ENCODE peak calls at places on chromosomes 3 and 15, in six cellular contexts. One of them, this sample, is unnamed.

GRCh38 chr3:141782386-141782932 is 19.3 kb downstream of the GRK7 start:
- DNase-seq in NCI-H774: no peak
- DNase-seq in NCI-H2029 treated with DMSO at 0.1 percent for 48 hours: no peak
- DNase-seq in T follicular helper cell: no peak
- DNase-seq in activated naive CD4-positive, alpha-beta T cell treated with anti-CD3 and anti-CD28 coated beads, Interleukin-2, amount 10 ng/mL, durations not matched to agents 7 days and 5 days: no peak
- DNase-seq in CD8-positive, alpha-beta memory T cell: no peak
- DNase-seq in this sample: no peak

GRCh38 chr15:61834076-61834697 is 226.1 kb downstream of the VPS13C start:
- DNase-seq in CD8-positive, alpha-beta memory T cell: peak; percentile 60
- DNase-seq in NCI-H774: peak; percentile 34
- DNase-seq in T follicular helper cell: peak; percentile 54
- DNase-seq in activated naive CD4-positive, alpha-beta T cell treated with anti-CD3 and anti-CD28 coated beads, Interleukin-2, amount 10 ng/mL, durations not matched to agents 7 days and 5 days: peak; percentile 79
- DNase-seq in NCI-H2029 treated with DMSO at 0.1 percent for 48 hours: peak; percentile 8
- DNase-seq in this sample: peak; percentile 41

GRCh38 chr3:48565186-48565585 is 1.6 kb upstream of the UCN2 start:
- DNase-seq in activated naive CD4-positive, alpha-beta T cell treated with anti-CD3 and anti-CD28 coated beads, Interleukin-2, amount 10 ng/mL, durations not matched to agents 7 days and 5 days: no peak
- DNase-seq in NCI-H2029 treated with DMSO at 0.1 percent for 48 hours: no peak
- DNase-seq in NCI-H774: no peak
- DNase-seq in CD8-positive, alpha-beta memory T cell: no peak
- DNase-seq in T follicular helper cell: no peak
- DNase-seq in this sample: no peak

GRCh38 chr3:184240384-184241140 is 8.2 kb downstream of the ALG3 start:
- DNase-seq in NCI-H2029 treated with DMSO at 0.1 percent for 48 hours: no peak
- DNase-seq in NCI-H774: no peak
- DNase-seq in activated naive CD4-positive, alpha-beta T cell treated with anti-CD3 and anti-CD28 coated beads, Interleukin-2, amount 10 ng/mL, durations not matched to agents 7 days and 5 days: peak; percentile 42
- DNase-seq in CD8-positive, alpha-beta memory T cell: no peak
- DNase-seq in T follicular helper cell: no peak
- DNase-seq in this sample: no peak

GRCh38 chr3:121730940-121731687 is 18.4 kb downstream of the GOLGB1 start:
- DNase-seq in activated naive CD4-positive, alpha-beta T cell treated with anti-CD3 and anti-CD28 coated beads, Interleukin-2, amount 10 ng/mL, durations not matched to agents 7 days and 5 days: no peak
- DNase-seq in CD8-positive, alpha-beta memory T cell: no peak
- DNase-seq in NCI-H2029 treated with DMSO at 0.1 percent for 48 hours: no peak
- DNase-seq in T follicular helper cell: no peak
- DNase-seq in NCI-H774: no peak
- DNase-seq in this sample: no peak

GRCh38 chr15:89127054-89127702 is 38.9 kb downstream of the ABHD2 start:
- DNase-seq in NCI-H774: no peak
- DNase-seq in activated naive CD4-positive, alpha-beta T cell treated with anti-CD3 and anti-CD28 coated beads, Interleukin-2, amount 10 ng/mL, durations not matched to agents 7 days and 5 days: no peak
- DNase-seq in T follicular helper cell: no peak
- DNase-seq in NCI-H2029 treated with DMSO at 0.1 percent for 48 hours: no peak
- DNase-seq in CD8-positive, alpha-beta memory T cell: no peak
- DNase-seq in this sample: no peak

GRCh38 chr15:101027273-101027901 is 108.2 kb downstream of the LRRK1 start:
- DNase-seq in T follicular helper cell: no peak
- DNase-seq in activated naive CD4-positive, alpha-beta T cell treated with anti-CD3 and anti-CD28 coated beads, Interleukin-2, amount 10 ng/mL, durations not matched to agents 7 days and 5 days: no peak
- DNase-seq in NCI-H2029 treated with DMSO at 0.1 percent for 48 hours: no peak
- DNase-seq in CD8-positive, alpha-beta memory T cell: no peak
- DNase-seq in NCI-H774: no peak
- DNase-seq in this sample: no peak

GRCh38 chr3:39361252-39361927 is 21.8 kb upstream of the SLC25A38 start:
- DNase-seq in T follicular helper cell: no peak
- DNase-seq in CD8-positive, alpha-beta memory T cell: peak; percentile 17
- DNase-seq in NCI-H774: no peak
- DNase-seq in activated naive CD4-positive, alpha-beta T cell treated with anti-CD3 and anti-CD28 coated beads, Interleukin-2, amount 10 ng/mL, durations not matched to agents 7 days and 5 days: peak; percentile 74
- DNase-seq in NCI-H2029 treated with DMSO at 0.1 percent for 48 hours: no peak
- DNase-seq in this sample: no peak

GRCh38 chr3:157532529-157533297 is 29.5 kb upstream of the VEPH1 start:
- DNase-seq in NCI-H2029 treated with DMSO at 0.1 percent for 48 hours: peak; percentile 81
- DNase-seq in NCI-H774: peak; percentile 52
- DNase-seq in CD8-positive, alpha-beta memory T cell: no peak
- DNase-seq in T follicular helper cell: no peak
- DNase-seq in activated naive CD4-positive, alpha-beta T cell treated with anti-CD3 and anti-CD28 coated beads, Interleukin-2, amount 10 ng/mL, durations not matched to agents 7 days and 5 days: no peak
- DNase-seq in this sample: no peak

GRCh38 chr3:149215474-149215873 is 6.2 kb downstream of the CP start:
- DNase-seq in T follicular helper cell: no peak
- DNase-seq in NCI-H2029 treated with DMSO at 0.1 percent for 48 hours: peak; percentile 40
- DNase-seq in NCI-H774: peak; percentile 79
- DNase-seq in CD8-positive, alpha-beta memory T cell: no peak
- DNase-seq in activated naive CD4-positive, alpha-beta T cell treated with anti-CD3 and anti-CD28 coated beads, Interleukin-2, amount 10 ng/mL, durations not matched to agents 7 days and 5 days: no peak
- DNase-seq in this sample: no peak

GRCh38 chr3:152909180-152909883 is 74.4 kb downstream of the P2RY1 start:
- DNase-seq in NCI-H2029 treated with DMSO at 0.1 percent for 48 hours: no peak
- DNase-seq in activated naive CD4-positive, alpha-beta T cell treated with anti-CD3 and anti-CD28 coated beads, Interleukin-2, amount 10 ng/mL, durations not matched to agents 7 days and 5 days: no peak
- DNase-seq in T follicular helper cell: no peak
- DNase-seq in NCI-H774: no peak
- DNase-seq in CD8-positive, alpha-beta memory T cell: no peak
- DNase-seq in this sample: no peak

GRCh38 chr3:131454501-131454900 is 48.3 kb downstream of the MRPL3 start:
- DNase-seq in T follicular helper cell: no peak
- DNase-seq in CD8-positive, alpha-beta memory T cell: no peak
- DNase-seq in NCI-H774: no peak
- DNase-seq in NCI-H2029 treated with DMSO at 0.1 percent for 48 hours: no peak
- DNase-seq in activated naive CD4-positive, alpha-beta T cell treated with anti-CD3 and anti-CD28 coated beads, Interleukin-2, amount 10 ng/mL, durations not matched to agents 7 days and 5 days: no peak
- DNase-seq in this sample: no peak

GRCh38 chr3:15983232-15983631 is 185.5 kb upstream of the ANKRD28 start:
- DNase-seq in T follicular helper cell: no peak
- DNase-seq in activated naive CD4-positive, alpha-beta T cell treated with anti-CD3 and anti-CD28 coated beads, Interleukin-2, amount 10 ng/mL, durations not matched to agents 7 days and 5 days: no peak
- DNase-seq in CD8-positive, alpha-beta memory T cell: no peak
- DNase-seq in NCI-H2029 treated with DMSO at 0.1 percent for 48 hours: no peak
- DNase-seq in NCI-H774: no peak
- DNase-seq in this sample: no peak

GRCh38 chr3:32440481-32441350 is 49.1 kb downstream of the CMTM7 start:
- DNase-seq in NCI-H774: no peak
- DNase-seq in CD8-positive, alpha-beta memory T cell: no peak
- DNase-seq in NCI-H2029 treated with DMSO at 0.1 percent for 48 hours: no peak
- DNase-seq in activated naive CD4-positive, alpha-beta T cell treated with anti-CD3 and anti-CD28 coated beads, Interleukin-2, amount 10 ng/mL, durations not matched to agents 7 days and 5 days: no peak
- DNase-seq in T follicular helper cell: no peak
- DNase-seq in this sample: peak; percentile 2

GRCh38 chr3:20451170-20451569 is 265.2 kb upstream of the SGO1 start:
- DNase-seq in NCI-H2029 treated with DMSO at 0.1 percent for 48 hours: no peak
- DNase-seq in CD8-positive, alpha-beta memory T cell: no peak
- DNase-seq in NCI-H774: no peak
- DNase-seq in activated naive CD4-positive, alpha-beta T cell treated with anti-CD3 and anti-CD28 coated beads, Interleukin-2, amount 10 ng/mL, durations not matched to agents 7 days and 5 days: no peak
- DNase-seq in T follicular helper cell: no peak
- DNase-seq in this sample: no peak